ENCODE peak calls at places on chromosomes 11 and 22, in six cellular contexts. One of them, this sample, is unnamed.

GRCh38 chr11:7612056-7612660 is 61.1 kb downstream of the CYB5R2 start:
- DNase-seq in uterus: no peak
- DNase-seq in right lobe of liver: no peak
- DNase-seq in A549: no peak
- DNase-seq in stomach: no peak
- DNase-seq in spleen: no peak
- DNase-seq in this sample: no peak

GRCh38 chr11:47388697-47389576 is 10.6 kb upstream of the SPI1 start:
- DNase-seq in uterus: no peak
- DNase-seq in stomach: no peak
- DNase-seq in right lobe of liver: peak; percentile 66
- DNase-seq in A549: no peak
- DNase-seq in spleen: peak; percentile 93
- DNase-seq in this sample: no peak

GRCh38 chr11:131246589-131247164 is 123.7 kb upstream of the NTM start:
- DNase-seq in uterus: no peak
- DNase-seq in stomach: peak; percentile 55
- DNase-seq in spleen: no peak
- DNase-seq in A549: no peak
- DNase-seq in right lobe of liver: no peak
- DNase-seq in this sample: no peak

GRCh38 chr11:79414644-79415317 is 26.0 kb downstream of the TENM4 start:
- DNase-seq in uterus: peak; percentile 40
- DNase-seq in A549: no peak
- DNase-seq in spleen: no peak
- DNase-seq in right lobe of liver: no peak
- DNase-seq in stomach: no peak
- DNase-seq in this sample: no peak

GRCh38 chr11:60915250-60915914 is 1.4 kb downstream of the TMEM109 start:
- DNase-seq in right lobe of liver: no peak
- DNase-seq in A549: peak; percentile 69
- DNase-seq in uterus: no peak
- DNase-seq in spleen: peak; percentile 93
- DNase-seq in stomach: peak; percentile 77
- DNase-seq in this sample: peak; percentile 41

GRCh38 chr11:66013762-66014100 is 1.9 kb downstream of the CST6 start:
- DNase-seq in uterus: no peak
- DNase-seq in stomach: no peak
- DNase-seq in right lobe of liver: no peak
- DNase-seq in A549: no peak
- DNase-seq in spleen: no peak
- DNase-seq in this sample: no peak

GRCh38 chr22:31099841-31100761 is 7.3 kb downstream of the SELENOM start:
- DNase-seq in A549: no peak
- DNase-seq in spleen: peak; percentile 65
- DNase-seq in stomach: no peak
- DNase-seq in uterus: no peak
- DNase-seq in right lobe of liver: no peak
- DNase-seq in this sample: peak; percentile 12

GRCh38 chr11:130145328-130145812 is 14.2 kb upstream of the ST14 start:
- DNase-seq in A549: no peak
- DNase-seq in right lobe of liver: no peak
- DNase-seq in uterus: no peak
- DNase-seq in spleen: no peak
- DNase-seq in stomach: no peak
- DNase-seq in this sample: no peak

GRCh38 chr11:104003491-104003890 is 32.9 kb upstream of the DDI1 start:
- DNase-seq in stomach: no peak
- DNase-seq in right lobe of liver: no peak
- DNase-seq in A549: no peak
- DNase-seq in spleen: no peak
- DNase-seq in uterus: no peak
- DNase-seq in this sample: no peak

GRCh38 chr22:22796729-22797128 is 90.9 kb upstream of the IGLL5 start:
- DNase-seq in uterus: no peak
- DNase-seq in spleen: no peak
- DNase-seq in A549: no peak
- DNase-seq in stomach: no peak
- DNase-seq in right lobe of liver: no peak
- DNase-seq in this sample: no peak

GRCh38 chr11:17538731-17539130 is 5.5 kb downstream of the USH1C start:
- DNase-seq in spleen: peak; percentile 65
- DNase-seq in A549: no peak
- DNase-seq in right lobe of liver: no peak
- DNase-seq in uterus: no peak
- DNase-seq in stomach: no peak
- DNase-seq in this sample: no peak

GRCh38 chr22:29071261-29072045 is 1.4 kb upstream of the KREMEN1 start:
- DNase-seq in right lobe of liver: peak; percentile 67
- DNase-seq in uterus: peak; percentile 42
- DNase-seq in spleen: peak; percentile 84
- DNase-seq in A549: no peak
- DNase-seq in stomach: peak; percentile 65
- DNase-seq in this sample: no peak

GRCh38 chr11:17256512-17256911 is 20.0 kb upstream of the NUCB2 start:
- DNase-seq in A549: no peak
- DNase-seq in right lobe of liver: no peak
- DNase-seq in stomach: no peak
- DNase-seq in spleen: no peak
- DNase-seq in uterus: no peak
- DNase-seq in this sample: no peak

GRCh38 chr11:128603752-128604472 is 16.6 kb upstream of the ETS1 start:
- DNase-seq in uterus: no peak
- DNase-seq in right lobe of liver: no peak
- DNase-seq in stomach: no peak
- DNase-seq in A549: no peak
- DNase-seq in spleen: no peak
- DNase-seq in this sample: no peak

GRCh38 chr11:125348704-125349635 is 147.1 kb downstream of the FEZ1 start:
- DNase-seq in uterus: peak; percentile 73
- DNase-seq in stomach: peak; percentile 54
- DNase-seq in spleen: peak; percentile 75
- DNase-seq in right lobe of liver: peak; percentile 73
- DNase-seq in A549: peak; percentile 38
- DNase-seq in this sample: no peak

GRCh38 chr11:133506023-133506422 is 26.3 kb downstream of the OPCML start:
- DNase-seq in A549: no peak
- DNase-seq in uterus: no peak
- DNase-seq in spleen: no peak
- DNase-seq in stomach: no peak
- DNase-seq in right lobe of liver: no peak
- DNase-seq in this sample: no peak

DNA sequence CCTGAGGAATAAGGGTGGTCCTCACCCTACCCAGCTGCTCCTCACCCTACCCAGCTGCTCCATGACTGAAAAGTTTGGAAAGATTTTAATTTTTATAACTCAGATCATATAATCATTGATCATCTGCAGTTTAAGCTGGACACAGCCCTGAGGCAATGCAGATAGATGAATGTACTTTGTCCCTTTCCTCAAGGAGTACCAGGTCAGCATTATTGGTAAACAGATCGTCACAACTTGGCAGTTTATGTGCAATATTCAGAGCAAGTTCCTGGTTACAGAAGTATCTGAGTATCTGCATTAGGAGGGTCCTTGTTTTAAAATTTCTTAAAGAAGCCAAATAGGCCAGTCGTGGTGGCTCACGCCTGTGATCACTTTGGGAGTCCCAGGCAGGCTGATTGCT is 3.6 kb downstream of the TNRC6B start:
- DNase-seq in stomach: no peak
- DNase-seq in spleen: no peak
- DNase-seq in right lobe of liver: no peak
- DNase-seq in A549: no peak
- DNase-seq in uterus: no peak
- DNase-seq in this sample: no peak
- H3K4me1 ChIP-seq in stomach: peaks cover 85% of the 10 kb centered on the region
- H3K4me1 ChIP-seq in spleen: peaks cover 89% of the 10 kb centered on the region
- H3K4me1 ChIP-seq in right lobe of liver: no peaks in the 10 kb centered on the region
- H3K4me1 ChIP-seq in A549: peaks cover 49% of the 10 kb centered on the region
- H3K4me1 ChIP-seq in uterus: peaks cover 10% of the 10 kb centered on the region
- H3K4me1 ChIP-seq in this sample: peaks cover 82% of the 10 kb centered on the region

GRCh38 chr22:20111045-20111688 is 4.7 kb upstream of the RANBP1 start:
- DNase-seq in uterus: no peak
- DNase-seq in right lobe of liver: peak; percentile 38
- DNase-seq in stomach: no peak
- DNase-seq in spleen: peak; percentile 67
- DNase-seq in A549: peak; percentile 54
- DNase-seq in this sample: no peak

GRCh38 chr22:20108757-20109230 is 7.1 kb upstream of the RANBP1 start:
- DNase-seq in uterus: no peak
- DNase-seq in A549: no peak
- DNase-seq in right lobe of liver: peak; percentile 31
- DNase-seq in spleen: peak; percentile 64
- DNase-seq in stomach: no peak
- DNase-seq in this sample: no peak

GRCh38 chr22:20110359-20110985 is 5.4 kb upstream of the RANBP1 start:
- DNase-seq in spleen: peak; percentile 69
- DNase-seq in uterus: no peak
- DNase-seq in A549: no peak
- DNase-seq in stomach: no peak
- DNase-seq in right lobe of liver: no peak
- DNase-seq in this sample: no peak

GRCh38 chr22:20107951-20108756 is 7.8 kb upstream of the RANBP1 start:
- DNase-seq in spleen: peak; percentile 73
- DNase-seq in right lobe of liver: peak; percentile 46
- DNase-seq in A549: no peak
- DNase-seq in stomach: no peak
- DNase-seq in uterus: no peak
- DNase-seq in this sample: no peak

GRCh38 chr22:20109411-20110358 is 6.2 kb upstream of the RANBP1 start:
- DNase-seq in uterus: no peak
- DNase-seq in right lobe of liver: peak; percentile 58
- DNase-seq in A549: no peak
- DNase-seq in spleen: peak; percentile 70
- DNase-seq in stomach: no peak
- DNase-seq in this sample: no peak
- TF ChIP-seq POLR2A in uterus: no peak
- TF ChIP-seq POLR2A in right lobe of liver: no peak
- TF ChIP-seq POLR2A in A549: no peak
- TF ChIP-seq POLR2A in spleen: no peak
- TF ChIP-seq POLR2A in stomach: no peak
- TF ChIP-seq POLR2A in this sample: no peak

DNA sequence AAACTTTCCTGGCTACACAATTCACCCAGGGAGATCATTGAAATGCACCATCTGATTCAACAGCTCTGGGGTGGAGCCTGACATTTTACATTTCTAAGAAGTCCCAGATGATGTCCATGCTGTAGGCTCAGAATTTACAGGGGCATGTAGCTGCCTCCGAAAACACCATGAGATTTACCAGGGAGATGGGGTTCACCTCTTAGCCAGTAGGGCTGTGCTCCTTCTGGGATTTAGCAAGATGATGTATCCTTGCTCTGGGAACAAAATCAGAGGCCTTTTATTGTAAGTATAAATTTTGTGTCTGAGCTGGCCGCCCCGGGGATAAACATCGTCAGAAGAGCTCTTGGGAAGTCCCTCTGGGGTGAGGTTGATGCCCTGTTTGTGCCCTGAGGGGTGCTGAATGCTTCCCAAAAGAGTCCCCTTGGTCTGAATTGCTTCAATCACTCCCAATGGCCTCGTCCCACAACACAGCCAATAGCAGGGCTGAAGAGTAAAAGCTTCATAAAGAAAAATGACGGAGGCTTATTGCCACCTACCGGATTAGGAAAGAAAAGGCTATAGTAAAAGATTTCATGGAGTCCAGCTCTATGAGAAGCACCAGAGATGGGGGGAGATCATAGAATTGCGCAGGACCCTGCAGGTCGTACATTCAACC is 33.4 kb upstream of the API5 start:
- DNase-seq in stomach: no peak
- DNase-seq in uterus: no peak
- DNase-seq in A549: peak; percentile 27
- DNase-seq in spleen: no peak
- DNase-seq in right lobe of liver: no peak
- DNase-seq in this sample: no peak
- TF ChIP-seq CTCF in stomach: no peak
- TF ChIP-seq CTCF in uterus: no peak
- TF ChIP-seq CTCF in A549: peak; percentile 44
- TF ChIP-seq CTCF in spleen: peak; percentile 18
- TF ChIP-seq CTCF in right lobe of liver: no peak
- TF ChIP-seq CTCF in this sample: no peak

GRCh38 chr22:48772286-48772907 is 1055.3 kb downstream of the BRD1 start:
- DNase-seq in spleen: no peak
- DNase-seq in stomach: no peak
- DNase-seq in right lobe of liver: no peak
- DNase-seq in A549: no peak
- DNase-seq in uterus: no peak
- DNase-seq in this sample: no peak
- H3K4me1 ChIP-seq in spleen: no peaks in the 10 kb centered on the region
- H3K4me1 ChIP-seq in stomach: no peaks in the 10 kb centered on the region
- H3K4me1 ChIP-seq in right lobe of liver: no peaks in the 10 kb centered on the region
- H3K4me1 ChIP-seq in A549: no peaks in the 10 kb centered on the region
- H3K4me1 ChIP-seq in uterus: no peaks in the 10 kb centered on the region
- H3K4me1 ChIP-seq in this sample: no peaks in the 10 kb centered on the region

This sample was measured in gastrocnemius medialis.